ENCODE peak calls at places on chromosomes 4 and X, in six cellular contexts. B is mucosa of descending colon; E is activated naive CD4-positive, alpha-beta T cell treated with anti-CD3 and anti-CD28 coated beads for 36 hours; K is HuH-7; W is aorta; H is fibroblast of lung. X is an unnamed sample.

GRCh38 chrX:1281511-1281910 is 12.9 kb downstream of the CSF2RA start:
- DNase-seq in B (no peak), E (no peak), K (no peak), W (no peak), H (no peak), X (no peak)

GRCh38 chr4:55458611-55459010 is 62.9 kb downstream of the TMEM165 start:
- DNase-seq in B (no peak), E (no peak), K (no peak), W (no peak), H (no peak), X (no peak)

GRCh38 chr4:48831532-48832015 is 686 bp downstream of the OCIAD1 start:
- DNase-seq in B (no peak), E (no peak), K (no peak), W (no peak), H (no peak), X (no peak)

GRCh38 chrX:42119076-42119475 is 195.7 kb upstream of the CASK start:
- DNase-seq in B (no peak), E (no peak), K (no peak), W (no peak), H (peak), X (no peak)

GRCh38 chr4:82542642-82543041 is 19.1 kb downstream of the TMEM150C start:
- DNase-seq in B (no peak), E (no peak), K (no peak), W (no peak), H (no peak), X (no peak)

GRCh38 chrX:47091149-47091775 is 13.0 kb downstream of the RGN start:
- DNase-seq in B (no peak), E (no peak), K (no peak), W (no peak), H (peak), X (no peak)

GRCh38 chrX:17829526-17829925 is 31.6 kb downstream of the RAI2 start:
- DNase-seq in B (no peak), E (no peak), K (no peak), W (no peak), H (peak), X (no peak)

GRCh38 chr4:133146574-133147198 is 2.4 kb upstream of the PCDH10 start:
- DNase-seq in B (no peak), E (peak), K (peak), W (peak), H (peak), X (no peak)

GRCh38 chr4:16197842-16198241 is 28.4 kb downstream of the TAPT1 start:
- DNase-seq in B (no peak), E (no peak), K (no peak), W (no peak), H (no peak), X (no peak)

GRCh38 chr4:174192943-174193342 is 90.5 kb downstream of the FBXO8 start:
- DNase-seq in B (no peak), E (no peak), K (no peak), W (no peak), H (no peak), X (no peak)

GRCh38 chrX:13256562-13256961 is 63.3 kb downstream of the ATXN3L start:
- DNase-seq in B (no peak), E (no peak), K (no peak), W (no peak), H (no peak), X (no peak)

GRCh38 chr4:183200453-183200852 is 101.4 kb downstream of the WWC2 start:
- DNase-seq in B (no peak), E (no peak), K (no peak), W (peak), H (peak), X (peak)

GRCh38 chrX:129235903-129236302 is 287.4 kb downstream of the SMARCA1 start:
- DNase-seq in B (no peak), E (no peak), K (no peak), W (no peak), H (no peak), X (no peak)

GRCh38 chr4:173346074-173346473 is 11.9 kb upstream of the HMGB2 start:
- DNase-seq in B (no peak), E (no peak), K (no peak), W (no peak), H (no peak), X (no peak)

GRCh38 chrX:50813843-50814661 is at the start of gene SHROOM4:
- DNase-seq in B (peak), E (no peak), K (peak), W (peak), H (peak), X (peak)

GRCh38 chr4:139835006-139835405 is 169.4 kb downstream of the MGST2 start:
- DNase-seq in B (no peak), E (no peak), K (no peak), W (no peak), H (no peak), X (no peak)

GRCh38 chr4:140250989-140251552 is 97.1 kb upstream of the MAML3 start:
- DNase-seq in B (no peak), E (peak), K (peak), W (no peak), H (peak), X (no peak)

GRCh38 chrX:18887177-18887820 is 96.6 kb downstream of the PHKA2 start:
- DNase-seq in B (peak), E (peak), K (no peak), W (peak), H (peak), X (no peak)

GRCh38 chr4:19178835-19179234 is 1072.9 kb upstream of the SLIT2 start:
- DNase-seq in B (no peak), E (no peak), K (no peak), W (no peak), H (no peak), X (no peak)

GRCh38 chrX:39721570-39722279 is 376.0 kb downstream of the BCOR start:
- DNase-seq in B (no peak), E (no peak), K (no peak), W (no peak), H (peak), X (peak)

GRCh38 chrX:116317409-116317808 is 119.0 kb upstream of the SLC6A14 start:
- DNase-seq in B (no peak), E (no peak), K (no peak), W (no peak), H (peak), X (no peak)

GRCh38 chrX:9501362-9501761 is 36.5 kb downstream of the TBL1X start:
- DNase-seq in B (no peak), E (no peak), K (no peak), W (no peak), H (no peak), X (no peak)

GRCh38 chr4:73603307-73603710 is 16.9 kb downstream of the RASSF6 start:
- DNase-seq in B (no peak), E (no peak), K (peak), W (no peak), H (peak), X (no peak)

GRCh38 chr4:72858328-72858727 is 211.2 kb downstream of the COX18 start:
- DNase-seq in B (no peak), E (no peak), K (no peak), W (no peak), H (peak), X (no peak)

GRCh38 chr4:37441231-37442061 is 196.9 kb downstream of the NWD2 start:
- DNase-seq in B (no peak), E (no peak), K (no peak), W (no peak), H (no peak), X (no peak)

GRCh38 chrX:50812995-50813842 is 775 bp downstream of the SHROOM4 start:
- DNase-seq in B (peak), E (peak), K (peak), W (peak), H (peak), X (peak)

GRCh38 chr4:118173956-118174355 is 139.7 kb downstream of the NDST3 start:
- DNase-seq in B (no peak), E (no peak), K (no peak), W (no peak), H (peak), X (no peak)

GRCh38 chrX:128929281-128930057 is 593.8 kb downstream of the SMARCA1 start:
- DNase-seq in B (no peak), E (no peak), K (peak), W (no peak), H (no peak), X (no peak)

GRCh38 chrX:133482345-133483041 is 67.2 kb upstream of the GPC4 start:
- DNase-seq in B (no peak), E (no peak), K (no peak), W (no peak), H (peak), X (no peak)

GRCh38 chr4:88846232-88846790 is 148.7 kb upstream of the NAP1L5 start:
- DNase-seq in B (no peak), E (no peak), K (no peak), W (no peak), H (peak), X (no peak)

GRCh38 chr4:101419324-101420135 is 72.2 kb upstream of the PPP3CA start:
- DNase-seq in B (no peak), E (no peak), K (peak), W (no peak), H (peak), X (no peak)

GRCh38 chr4:114277690-114278089 is 298.2 kb upstream of the ARSJ start:
- DNase-seq in B (no peak), E (no peak), K (no peak), W (no peak), H (no peak), X (no peak)

GRCh38 chr4:128244379-128244778 is 43.2 kb downstream of the PGRMC2 start:
- DNase-seq in B (no peak), E (no peak), K (no peak), W (no peak), H (no peak), X (no peak)

GRCh38 chr4:173746424-173746823 is 216.4 kb upstream of the HAND2 start:
- DNase-seq in B (no peak), E (no peak), K (no peak), W (no peak), H (no peak), X (no peak)

GRCh38 chr4:86233090-86233489 is 126.8 kb downstream of the MAPK10 start:
- DNase-seq in B (no peak), E (no peak), K (no peak), W (no peak), H (no peak), X (no peak)